ENCODE peak calls at places on chromosome 4, in four cellular contexts. E is SK-MEL-5, Y is GM12891, C is caudate nucleus. R is an unnamed sample.

GRCh38 chr4:173005912-173006633 is 162.5 kb upstream of the GALNT7 start:
- DNase-seq in E (no peak), Y (no peak), C (no peak), R (no peak)

GRCh38 chr4:184267673-184268573 is 50.2 kb upstream of the ENPP6 start:
- DNase-seq in E (peak), Y (no peak), C (peak), R (peak)

GRCh38 chr4:158536833-158537232 is 15.2 kb downstream of the RXFP1 start:
- DNase-seq in E (no peak), Y (no peak), C (no peak), R (no peak)

GRCh38 chr4:2441393-2442174 is 22.8 kb downstream of the CFAP99 start:
- DNase-seq in E (peak), Y (peak), C (no peak), R (no peak)

GRCh38 chr4:165682621-165683020 is 190.4 kb upstream of the TLL1 start:
- DNase-seq in E (no peak), Y (no peak), C (no peak), R (no peak)

GRCh38 chr4:1208266-1208961 is 36.0 kb upstream of the SPON2 start:
- DNase-seq in E (no peak), Y (no peak), C (peak), R (no peak)

GRCh38 chr4:7964890-7965662 is 25.4 kb upstream of the AFAP1 start:
- DNase-seq in E (no peak), Y (no peak), C (peak), R (no peak)

GRCh38 chr4:10694151-10694825 is 9.7 kb upstream of the CLNK start:
- DNase-seq in E (no peak), Y (no peak), C (no peak), R (no peak)

GRCh38 chr4:176791591-176792347 is 953 bp downstream of the VEGFC start:
- DNase-seq in E (peak), Y (no peak), C (peak), R (no peak)

GRCh38 chr4:186676531-186677158 is 47.0 kb downstream of the FAT1 start:
- DNase-seq in E (peak), Y (no peak), C (no peak), R (no peak)

GRCh38 chr4:25088342-25088952 is 57.7 kb upstream of the LGI2 start:
- DNase-seq in E (no peak), Y (peak), C (peak), R (peak)

GRCh38 chr4:60683953-60684352 is 516.2 kb upstream of the ADGRL3 start:
- DNase-seq in E (no peak), Y (no peak), C (no peak), R (no peak)